ENCODE peak calls at places on chromosomes 5 and 9, in seven cellular contexts. I, J, H, L, B, V and Q are unnamed samples.

GRCh38 chr5:143582176-143582575 is 178.7 kb upstream of the NR3C1 start:
- DNase-seq in I (no peak), J (no peak), H (no peak), L (no peak), B (peak), V (no peak), Q (no peak)

GRCh38 chr5:179113945-179114641 is 53.9 kb downstream of the ZNF354C start:
- DNase-seq in I (no peak), J (no peak), H (no peak), L (no peak), B (no peak), V (no peak), Q (no peak)

GRCh38 chr9:89486681-89487080 is 11.2 kb downstream of the SEMA4D start:
- DNase-seq in I (no peak), J (no peak), H (no peak), L (no peak), B (no peak), V (no peak), Q (no peak)

GRCh38 chr5:128649183-128649582 is 111.1 kb upstream of the FBN2 start:
- DNase-seq in I (no peak), J (no peak), H (no peak), L (no peak), B (no peak), V (no peak), Q (no peak)

GRCh38 chr5:43231977-43232376 is 40.0 kb downstream of the NIM1K start:
- DNase-seq in I (peak), J (no peak), H (no peak), L (no peak), B (peak), V (no peak), Q (no peak)

GRCh38 chr5:142587354-142587965 is 98.4 kb downstream of the FGF1 start:
- DNase-seq in I (peak), J (peak), H (no peak), L (no peak), B (peak), V (no peak), Q (no peak)

GRCh38 chr9:34566972-34567371 is 22.6 kb downstream of the CNTFR start:
- DNase-seq in I (no peak), J (no peak), H (no peak), L (no peak), B (no peak), V (no peak), Q (no peak)

GRCh38 chr9:126707083-126707482 is 93.4 kb downstream of the LMX1B start:
- DNase-seq in I (no peak), J (no peak), H (no peak), L (no peak), B (no peak), V (no peak), Q (no peak)

GRCh38 chr5:57695179-57695578 is 212.6 kb upstream of the ACTBL2 start:
- DNase-seq in I (no peak), J (no peak), H (no peak), L (no peak), B (no peak), V (no peak), Q (no peak)

GRCh38 chr5:10563132-10563939 is 534 bp upstream of the ANKRD33B start:
- DNase-seq in I (no peak), J (peak), H (peak), L (no peak), B (no peak), V (peak), Q (no peak)

GRCh38 chr9:107173422-107174180 is 109.5 kb upstream of the RAD23B start:
- DNase-seq in I (no peak), J (no peak), H (no peak), L (no peak), B (no peak), V (no peak), Q (no peak)

GRCh38 chr5:54836959-54837534 is 148.3 kb downstream of the ESM1 start:
- DNase-seq in I (no peak), J (no peak), H (no peak), L (no peak), B (no peak), V (no peak), Q (no peak)

GRCh38 chr9:20043035-20043434 is 254.2 kb upstream of the SLC24A2 start:
- DNase-seq in I (no peak), J (no peak), H (no peak), L (no peak), B (no peak), V (peak), Q (no peak)

GRCh38 chr5:176886336-176887251 is 12.6 kb downstream of the HK3 start:
- DNase-seq in I (no peak), J (no peak), H (no peak), L (no peak), B (no peak), V (no peak), Q (no peak)

GRCh38 chr9:14133394-14133793 is 180.5 kb downstream of the NFIB start:
- DNase-seq in I (no peak), J (no peak), H (no peak), L (no peak), B (no peak), V (no peak), Q (no peak)

GRCh38 chr9:6877671-6878161 is 119.9 kb downstream of the KDM4C start:
- DNase-seq in I (no peak), J (no peak), H (no peak), L (no peak), B (no peak), V (no peak), Q (no peak)

GRCh38 chr5:80246995-80247729 is 8.7 kb downstream of the SERINC5 start:
- DNase-seq in I (peak), J (peak), H (no peak), L (no peak), B (peak), V (no peak), Q (peak)

GRCh38 chr5:41527201-41527779 is 16.9 kb upstream of the PLCXD3 start:
- DNase-seq in I (peak), J (peak), H (no peak), L (no peak), B (no peak), V (no peak), Q (peak)

GRCh38 chr9:100505564-100506159 is 32.7 kb downstream of the TMEFF1 start:
- DNase-seq in I (peak), J (peak), H (peak), L (no peak), B (peak), V (peak), Q (peak)

GRCh38 chr9:86253577-86253976 is 5.9 kb downstream of the C9orf153 start:
- DNase-seq in I (no peak), J (no peak), H (no peak), L (no peak), B (no peak), V (no peak), Q (no peak)

GRCh38 chr5:170201311-170201710 is 31.5 kb upstream of the C5orf58 start:
- DNase-seq in I (no peak), J (no peak), H (no peak), L (no peak), B (no peak), V (no peak), Q (no peak)